ENCODE peak calls at places on chromosomes 12 and 14, in five cellular contexts. G is tibial artery, K is amniotic stem cell, F is NCI-H1092 treated with DMSO at 0.1 percent for 48 hours, M is occipital lobe. U is an unnamed sample.
A peak's percentile ranks its signal among the peaks of the same experiment; 100 is the strongest.

GRCh38 chr12:69966839-69967238 is 141.8 kb downstream of the MYRFL start:
- DNase-seq in K (no peak), M (no peak), G (no peak), F (no peak), U (no peak)

GRCh38 chr12:32756476-32757158 is 920 bp upstream of the YARS2 start:
- DNase-seq in G (no peak), F (no peak), K (no peak), M (no peak), U (no peak)

GRCh38 chr12:13603951-13604350 is 377.5 kb downstream of the GRIN2B start:
- DNase-seq in M (peak; percentile 45), G (no peak), F (no peak), K (no peak), U (no peak)

GRCh38 chr14:69877492-69877891 is 1.7 kb upstream of the SMOC1 start:
- DNase-seq in F (peak; percentile 33), K (no peak), M (no peak), G (no peak), U (no peak)

GRCh38 chr14:47022721-47023120 is 371.1 kb upstream of the RPL10L start:
- DNase-seq in G (no peak), M (no peak), K (no peak), F (no peak), U (no peak)

GRCh38 chr12:81819991-81820633 is 61.0 kb upstream of the PPFIA2 start:
- DNase-seq in F (no peak), G (no peak), M (no peak), K (peak; percentile 15), U (no peak)

GRCh38 chr12:113766880-113767878 is 198.9 kb downstream of the RBM19 start:
- DNase-seq in M (no peak), G (no peak), K (peak; percentile 54), F (no peak), U (no peak)

GRCh38 chr12:58028294-58028693 is 86.9 kb downstream of the ATP23 start:
- DNase-seq in K (no peak), F (no peak), G (no peak), M (no peak), U (no peak)

GRCh38 chr12:55746147-55746912 is 3.4 kb downstream of the GDF11 start:
- DNase-seq in G (no peak), M (no peak), F (no peak), K (no peak), U (no peak)

GRCh38 chr12:124829008-124829707 is 34.5 kb downstream of the SCARB1 start:
- DNase-seq in F (no peak), G (no peak), K (peak; percentile 30), M (no peak), U (no peak)

GRCh38 chr12:105214141-105214540 is 21.8 kb downstream of the APPL2 start:
- DNase-seq in G (no peak), F (no peak), M (no peak), K (no peak), U (no peak)

GRCh38 chr12:52380271-52380694 is 5.2 kb downstream of the KRT84 start:
- DNase-seq in M (no peak), F (peak; percentile 31), G (no peak), K (no peak), U (no peak)

GRCh38 chr12:49261726-49262125 is 3.2 kb upstream of the TUBA1C start:
- DNase-seq in K (no peak), M (no peak), G (no peak), F (no peak), U (no peak)